ENCODE peak calls at places on chromosomes 13 and 19, in eight cellular contexts. Y, X, A, E, V, W, U and K are unnamed samples.

GRCh38 chr13:65964672-65965071 is 1265.5 kb downstream of the PCDH9 start:
- DNase-seq in W (no peak), U (no peak), X (no peak), E (no peak), Y (no peak), V (no peak), A (no peak), K (no peak)

GRCh38 chr19:46866407-46867132 is 5.8 kb downstream of the ARHGAP35 start:
- DNase-seq in V (no peak), E (no peak), W (no peak), U (no peak), X (no peak), A (no peak), Y (no peak), K (no peak)

GRCh38 chr19:33290956-33291622 is 11.2 kb downstream of the CEBPA start:
- DNase-seq in E (no peak), W (no peak), Y (no peak), A (no peak), V (no peak), X (no peak), U (no peak), K (no peak)

GRCh38 chr13:95970878-95971277 is 82.3 kb downstream of the UGGT2 start:
- DNase-seq in V (no peak), U (no peak), A (no peak), E (no peak), X (no peak), Y (no peak), W (no peak), K (no peak)

GRCh38 chr19:51407631-51408131 is 9.8 kb downstream of the SIGLEC10 start:
- DNase-seq in U (no peak), Y (no peak), W (no peak), A (no peak), X (peak), V (peak), E (no peak), K (no peak)

GRCh38 chr19:29831041-29831548 is 19.3 kb downstream of the CCNE1 start:
- DNase-seq in W (no peak), A (peak), V (no peak), X (no peak), E (no peak), U (no peak), Y (no peak), K (peak)

GRCh38 chr19:34418300-34418699 is 9.9 kb upstream of the UBA2 start:
- DNase-seq in E (no peak), W (no peak), V (no peak), A (no peak), Y (no peak), X (no peak), U (no peak), K (no peak)

GRCh38 chr19:35248310-35249145 is at the start of gene LSR:
- DNase-seq in U (peak), W (peak), E (peak), X (no peak), V (peak), Y (peak), A (peak), K (peak)

GRCh38 chr13:78680611-78681010 is 21.7 kb upstream of the OBI1 start:
- DNase-seq in W (no peak), Y (no peak), A (no peak), V (no peak), X (no peak), E (no peak), U (peak), K (no peak)

GRCh38 chr19:51676566-51677083 is 16.5 kb upstream of the SPACA6 start:
- DNase-seq in E (no peak), W (no peak), V (no peak), U (no peak), A (no peak), Y (no peak), X (no peak), K (no peak)

GRCh38 chr19:44640518-44640917 is 3.2 kb upstream of the PVR start:
- DNase-seq in Y (no peak), U (no peak), W (no peak), V (no peak), A (no peak), E (no peak), X (no peak), K (no peak)

GRCh38 chr19:29415507-29415906 is 110.3 kb upstream of the VSTM2B start:
- DNase-seq in A (no peak), W (no peak), E (no peak), V (no peak), Y (no peak), U (no peak), X (no peak), K (no peak)